ENCODE peak calls at places on chromosomes 2 and 18, in seven cellular contexts. X is AG04449, A is coronary artery, L is hippocampal formation, W is DMS153, T is fibroblast of the aortic adventitia, M is NCI-H345. U is an unnamed sample.

GRCh38 chr2:129281761-129282160 is 697.7 kb upstream of the RAB6C start:
- DNase-seq in X (no peak), A (no peak), L (no peak), W (no peak), T (no peak), M (no peak), U (no peak)

GRCh38 chr2:46385786-46386577 is 88.8 kb downstream of the EPAS1 start:
- DNase-seq in X (no peak), A (no peak), L (no peak), W (no peak), T (peak), M (no peak), U (no peak)

GRCh38 chr2:101617188-101617587 is 80.3 kb upstream of the MAP4K4 start:
- DNase-seq in X (peak), A (no peak), L (no peak), W (no peak), T (peak), M (no peak), U (peak)

GRCh38 chr2:134773372-134774073 is 54.7 kb upstream of the TMEM163 start:
- DNase-seq in X (no peak), A (no peak), L (no peak), W (peak), T (peak), M (no peak), U (no peak)

GRCh38 chr2:74048147-74048546 is 63.4 kb downstream of the TET3 start:
- DNase-seq in X (no peak), A (no peak), L (no peak), W (no peak), T (no peak), M (no peak), U (no peak)

GRCh38 chr2:172092716-172093415 is 7.6 kb downstream of the DLX1 start:
- DNase-seq in X (no peak), A (no peak), L (no peak), W (no peak), T (no peak), M (no peak), U (no peak)

GRCh38 chr2:189210250-189211075 is 30.9 kb upstream of the COL5A2 start:
- DNase-seq in X (peak), A (peak), L (no peak), W (no peak), T (peak), M (no peak), U (peak)

GRCh38 chr2:201827621-201828020 is 21.3 kb downstream of the CDK15 start:
- DNase-seq in X (no peak), A (no peak), L (no peak), W (no peak), T (peak), M (no peak), U (peak)

GRCh38 chr18:35728676-35729075 is 147.1 kb downstream of the GALNT1 start:
- DNase-seq in X (no peak), A (no peak), L (no peak), W (no peak), T (peak), M (no peak), U (peak)

GRCh38 chr2:73886357-73886756 is 6.5 kb upstream of the ACTG2 start:
- DNase-seq in X (no peak), A (no peak), L (no peak), W (no peak), T (no peak), M (no peak), U (no peak)

GRCh38 chr2:73736378-73736777 is 767 bp downstream of the TPRKB start:
- DNase-seq in X (no peak), A (no peak), L (no peak), W (no peak), T (no peak), M (no peak), U (no peak)

U was measured in fibroblast of lung.